ENCODE peak calls at places on chromosome 20, in four cellular contexts. One of them, this sample, is unnamed.

GRCh38 chr20:45783656-45784294 is 7.9 kb downstream of the WFDC3 start:
- DNase-seq in SHP77: no peak
- DNase-seq in retina: no peak
- DNase-seq in T47D: peak; percentile 50
- DNase-seq in this sample: peak; percentile 66

GRCh38 chr20:50050660-50051308 is 62.2 kb downstream of the UBE2V1 start:
- DNase-seq in SHP77: no peak
- DNase-seq in retina: no peak
- DNase-seq in T47D: no peak
- DNase-seq in this sample: no peak

GRCh38 chr20:14712302-14712739 is 374.9 kb upstream of the FLRT3 start:
- DNase-seq in SHP77: no peak
- DNase-seq in retina: no peak
- DNase-seq in T47D: peak; percentile 25
- DNase-seq in this sample: peak; percentile 88

GRCh38 chr20:25547999-25548398 is 37.3 kb downstream of the NINL start:
- DNase-seq in SHP77: no peak
- DNase-seq in retina: no peak
- DNase-seq in T47D: no peak
- DNase-seq in this sample: no peak

GRCh38 chr20:5864873-5865582 is 85.3 kb downstream of the TRMT6 start:
- DNase-seq in SHP77: no peak
- DNase-seq in retina: no peak
- DNase-seq in T47D: no peak
- DNase-seq in this sample: peak; percentile 58

GRCh38 chr20:32470025-32470861 is 112.1 kb downstream of the ASXL1 start:
- DNase-seq in SHP77: peak; percentile 19
- DNase-seq in retina: no peak
- DNase-seq in T47D: peak; percentile 44
- DNase-seq in this sample: peak; percentile 38

GRCh38 chr20:35871311-35871771 is 83.0 kb downstream of the SCAND1 start:
- DNase-seq in SHP77: no peak
- DNase-seq in retina: no peak
- DNase-seq in T47D: peak; percentile 63
- DNase-seq in this sample: no peak

GRCh38 chr20:19978511-19979210 is 38.5 kb upstream of the NAA20 start:
- DNase-seq in SHP77: no peak
- DNase-seq in retina: no peak
- DNase-seq in T47D: no peak
- DNase-seq in this sample: no peak

GRCh38 chr20:23227976-23228375 is 122.6 kb upstream of the NXT1 start:
- DNase-seq in SHP77: no peak
- DNase-seq in retina: no peak
- DNase-seq in T47D: no peak
- DNase-seq in this sample: no peak

GRCh38 chr20:36173451-36173933 is 19.0 kb downstream of the EPB41L1 start:
- DNase-seq in SHP77: no peak
- DNase-seq in retina: peak; percentile 90
- DNase-seq in T47D: no peak
- DNase-seq in this sample: no peak

GRCh38 chr20:58636983-58637421 is 14.1 kb upstream of the STX16 start:
- DNase-seq in SHP77: no peak
- DNase-seq in retina: no peak
- DNase-seq in T47D: no peak
- DNase-seq in this sample: no peak

GRCh38 chr20:61186771-61187170 is 65.3 kb upstream of the CDH4 start:
- DNase-seq in SHP77: no peak
- DNase-seq in retina: no peak
- DNase-seq in T47D: no peak
- DNase-seq in this sample: no peak

GRCh38 chr20:50152394-50153152 is 950 bp downstream of the PEDS1 start:
- DNase-seq in SHP77: no peak
- DNase-seq in retina: no peak
- DNase-seq in T47D: peak; percentile 82
- DNase-seq in this sample: peak; percentile 65

GRCh38 chr20:43534791-43535350 is 24.0 kb upstream of the SGK2 start:
- DNase-seq in SHP77: no peak
- DNase-seq in retina: no peak
- DNase-seq in T47D: no peak
- DNase-seq in this sample: no peak

GRCh38 chr20:15278041-15278440 is 940.6 kb upstream of the FLRT3 start:
- DNase-seq in SHP77: no peak
- DNase-seq in retina: no peak
- DNase-seq in T47D: no peak
- DNase-seq in this sample: peak; percentile 66

GRCh38 chr20:62835931-62836861 is 19.3 kb downstream of the COL9A3 start:
- DNase-seq in SHP77: no peak
- DNase-seq in retina: no peak
- DNase-seq in T47D: peak; percentile 76
- DNase-seq in this sample: peak; percentile 53

GRCh38 chr20:62361799-62362589 is 5.1 kb downstream of the LAMA5 start:
- DNase-seq in SHP77: no peak
- DNase-seq in retina: no peak
- DNase-seq in T47D: peak; percentile 94
- DNase-seq in this sample: peak; percentile 79

GRCh38 chr20:51220293-51220706 is 197.4 kb upstream of the KCNG1 start:
- DNase-seq in SHP77: no peak
- DNase-seq in retina: peak; percentile 36
- DNase-seq in T47D: peak; percentile 49
- DNase-seq in this sample: peak; percentile 65

GRCh38 chr20:37938954-37939353 is 36.0 kb downstream of the VSTM2L start:
- DNase-seq in SHP77: no peak
- DNase-seq in retina: no peak
- DNase-seq in T47D: no peak
- DNase-seq in this sample: no peak

GRCh38 chr20:2693286-2693995 is 861 bp downstream of the EBF4 start:
- DNase-seq in SHP77: no peak
- DNase-seq in retina: peak; percentile 78
- DNase-seq in T47D: no peak
- DNase-seq in this sample: no peak

GRCh38 chr20:7159903-7160302 is 392.4 kb downstream of the BMP2 start:
- DNase-seq in SHP77: no peak
- DNase-seq in retina: no peak
- DNase-seq in T47D: no peak
- DNase-seq in this sample: peak; percentile 21

This sample was measured in PC-3.